ENCODE peak calls at places on chromosomes 7 and 10, in five cellular contexts. T, Z, I, X and C are unnamed samples.

GRCh38 chr10:86204421-86205045 is 162.1 kb downstream of the GRID1 start:
- DNase-seq in T (no peak), Z (no peak), I (no peak), X (peak; percentile 29), C (no peak)

GRCh38 chr7:130721486-130722277 is 12.3 kb downstream of the KLF14 start:
- DNase-seq in T (no peak), Z (no peak), I (peak; percentile 39), X (no peak), C (peak; percentile 76)

GRCh38 chr7:232571-233455 is 40.4 kb downstream of the FAM20C start:
- DNase-seq in T (no peak), Z (no peak), I (no peak), X (no peak), C (peak; percentile 60)

GRCh38 chr7:47080816-47081215 is 501.1 kb downstream of the TNS3 start:
- DNase-seq in T (no peak), Z (no peak), I (no peak), X (no peak), C (no peak)

GRCh38 chr7:26295015-26295414 is 3.4 kb downstream of the SNX10 start:
- DNase-seq in T (no peak), Z (no peak), I (no peak), X (no peak), C (no peak)

GRCh38 chr7:4792537-4793126 is 17.2 kb downstream of the AP5Z1 start:
- DNase-seq in T (no peak), Z (no peak), I (peak; percentile 31), X (no peak), C (no peak)

GRCh38 chr10:103021897-103022286 is 103.8 kb downstream of the CNNM2 start:
- DNase-seq in T (peak; percentile 44), Z (no peak), I (no peak), X (no peak), C (peak; percentile 72)

GRCh38 chr7:121752706-121753105 is 120.3 kb upstream of the PTPRZ1 start:
- DNase-seq in T (no peak), Z (no peak), I (no peak), X (no peak), C (peak; percentile 43)

GRCh38 chr7:19268737-19269136 is 123.5 kb upstream of the FERD3L start:
- DNase-seq in T (no peak), Z (no peak), I (no peak), X (no peak), C (peak; percentile 35)

GRCh38 chr7:137443616-137444015 is 100.1 kb upstream of the PTN start:
- DNase-seq in T (no peak), Z (no peak), I (no peak), X (no peak), C (peak; percentile 84)

GRCh38 chr7:139457153-139457946 is 26.1 kb downstream of the KLRG2 start:
- DNase-seq in T (no peak), Z (no peak), I (no peak), X (no peak), C (peak; percentile 44)

GRCh38 chr10:33935350-33935749 is 600.9 kb upstream of the NRP1 start:
- DNase-seq in T (no peak), Z (no peak), I (no peak), X (no peak), C (no peak)

GRCh38 chr7:116324582-116324981 is 114.2 kb downstream of the TES start:
- DNase-seq in T (no peak), Z (no peak), I (no peak), X (no peak), C (no peak)

GRCh38 chr10:86355571-86356038 is 11.0 kb downstream of the GRID1 start:
- DNase-seq in T (no peak), Z (no peak), I (peak; percentile 36), X (no peak), C (no peak)

GRCh38 chr7:70071786-70072185 is 473.5 kb downstream of the AUTS2 start:
- DNase-seq in T (no peak), Z (no peak), I (no peak), X (no peak), C (no peak)

GRCh38 chr10:3935141-3935540 is 150.1 kb upstream of the KLF6 start:
- DNase-seq in T (peak; percentile 16), Z (no peak), I (no peak), X (no peak), C (peak; percentile 91)

GRCh38 chr7:66631471-66631870 is 2.8 kb downstream of the KCTD7 start:
- DNase-seq in T (no peak), Z (no peak), I (no peak), X (no peak), C (no peak)

GRCh38 chr10:114491933-114492332 is 87.6 kb upstream of the AFAP1L2 start:
- DNase-seq in T (no peak), Z (no peak), I (no peak), X (no peak), C (peak; percentile 32)

GRCh38 chr7:105257338-105257737 is 131.4 kb downstream of the SRPK2 start:
- DNase-seq in T (no peak), Z (no peak), I (no peak), X (no peak), C (no peak)

GRCh38 chr7:87152897-87153641 is 816 bp downstream of the DMTF1 start:
- DNase-seq in T (no peak), Z (no peak), I (peak; percentile 50), X (no peak), C (peak; percentile 50)

DNA sequence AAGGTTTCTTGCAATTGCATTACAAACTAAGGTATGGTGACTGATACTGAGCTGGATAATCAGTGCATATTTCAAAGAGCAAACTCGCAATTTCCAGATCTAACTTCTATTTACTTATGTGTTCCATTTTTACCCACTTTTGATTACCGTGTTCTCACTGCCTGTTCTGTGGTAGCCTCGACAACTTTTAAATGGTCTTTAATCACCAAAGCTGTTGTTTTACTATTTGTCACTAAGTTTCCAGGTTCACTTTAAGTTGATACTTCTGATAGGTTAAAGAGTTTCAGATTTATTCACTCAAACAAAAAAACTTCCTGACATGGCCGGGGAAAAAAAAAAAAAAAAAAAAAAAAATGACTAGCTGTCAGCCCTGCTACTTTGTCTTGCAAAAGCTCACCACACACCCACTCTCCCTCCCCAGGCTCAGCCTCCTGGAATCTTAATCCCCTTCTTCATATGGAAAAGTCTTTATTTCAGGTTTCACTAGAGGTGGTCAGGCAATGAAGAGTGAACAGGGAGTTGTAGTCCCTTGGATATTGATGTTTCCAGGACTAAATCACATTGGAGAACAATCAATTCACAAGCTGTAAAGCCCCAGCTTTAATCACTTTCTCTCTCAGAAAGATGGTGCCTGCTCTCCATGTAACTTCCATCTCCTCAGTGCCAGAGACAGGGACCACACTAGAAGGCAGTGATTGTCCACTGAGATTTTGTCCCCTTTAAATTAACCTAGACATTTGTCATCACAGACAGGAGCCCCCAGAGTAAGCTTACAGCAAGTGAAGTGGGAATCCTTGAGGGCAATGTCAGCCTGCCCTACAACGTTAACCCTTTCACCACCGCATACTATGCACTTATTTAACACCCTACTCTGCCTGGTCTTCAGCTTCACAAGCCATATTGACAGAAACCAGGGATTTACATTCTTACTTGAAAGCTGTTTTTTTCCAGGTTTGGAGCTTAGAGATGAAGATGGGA is 749.1 kb upstream of the SORCS1 start:
- DNase-seq in T (no peak), Z (no peak), I (no peak), X (no peak), C (no peak)
- H3K4me3 ChIP-seq in T (no peak overlapping the region), Z (no peak overlapping the region), I (no peak overlapping the region), X (no peak overlapping the region), C (no peak overlapping the region)

DNA sequence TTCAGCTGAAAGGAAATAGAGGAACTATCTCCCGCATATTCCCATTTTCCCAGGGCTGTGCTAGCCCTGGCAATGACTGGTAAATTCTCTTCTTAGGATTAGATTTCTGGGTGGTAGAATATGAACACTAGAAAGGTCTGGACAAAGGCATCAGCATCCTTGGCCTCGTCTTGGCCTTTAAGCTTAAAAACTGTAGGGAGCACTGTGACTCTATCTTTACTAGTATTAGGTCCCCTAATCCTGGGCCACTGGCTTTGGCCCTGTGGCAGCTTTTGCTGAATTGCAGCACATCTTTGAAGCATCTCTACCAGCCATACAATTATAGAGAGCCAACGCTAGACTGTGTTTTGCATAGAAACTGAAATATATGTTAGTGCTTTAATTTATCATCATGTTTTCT is 41.5 kb upstream of the EBLN1 start:
- DNase-seq in T (no peak), Z (no peak), I (no peak), X (no peak), C (no peak)
- TF ChIP-seq CTCF in T (peak; percentile 12), Z (no peak), I (no peak), X (no peak), C (no peak)

DNA sequence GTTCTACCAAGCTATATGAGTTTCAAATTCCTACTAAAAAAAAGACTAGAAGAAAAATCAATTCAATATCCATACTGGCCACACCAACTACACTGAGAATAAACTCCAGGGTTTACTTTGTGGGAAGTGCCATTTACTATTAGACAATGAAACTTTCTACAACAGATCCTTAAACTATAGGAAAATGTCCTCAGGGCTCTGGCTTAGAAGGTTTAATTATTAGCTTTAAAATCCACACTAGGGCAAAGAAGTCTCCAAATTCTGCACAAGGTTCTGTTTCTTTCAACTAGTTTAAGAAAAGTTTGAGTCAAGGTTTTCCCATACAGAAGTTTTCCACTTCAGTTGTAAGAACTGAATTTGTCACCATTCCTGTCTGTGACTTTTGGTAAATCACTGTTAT is 231.7 kb upstream of the CCDC6 start:
- DNase-seq in T (no peak), Z (no peak), I (no peak), X (no peak), C (no peak)
- H3K4me3 ChIP-seq in T (peak overlapping the region; percentile 60), Z (no peak overlapping the region), I (no peak overlapping the region), X (no peak overlapping the region), C (no peak overlapping the region)

DNA sequence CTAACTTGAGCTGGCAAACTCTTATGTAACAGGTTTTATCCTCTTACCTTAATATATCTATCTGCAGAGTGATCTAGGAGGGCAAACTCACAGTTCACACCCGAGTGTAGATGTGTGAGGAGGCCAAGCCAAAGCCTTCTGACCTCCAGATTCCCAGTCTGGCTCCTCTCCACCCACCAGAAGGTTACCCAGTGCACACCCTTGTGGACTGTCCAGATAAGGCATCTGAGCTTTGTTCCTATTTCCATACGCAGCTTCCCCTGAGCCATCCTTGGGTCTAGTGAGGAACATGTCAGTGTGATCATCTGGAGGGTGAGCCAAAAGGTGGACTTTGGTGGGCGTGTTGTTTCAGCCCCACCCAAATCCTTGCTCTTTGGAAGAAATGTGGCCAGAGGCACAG is 203.0 kb upstream of the MEOX2 start:
- DNase-seq in T (no peak), Z (no peak), I (peak; percentile 21), X (no peak), C (peak; percentile 26)
- TF ChIP-seq CTCF in T (peak; percentile 61), Z (no peak), I (no peak), X (peak; percentile 7), C (peak; percentile 44)

GRCh38 chr10:121236621-121237020 is 361.6 kb downstream of the FGFR2 start:
- DNase-seq in T (no peak), Z (no peak), I (no peak), X (no peak), C (no peak)
- H3K4me3 ChIP-seq in T (no peak overlapping the region), Z (no peak overlapping the region), I (no peak overlapping the region), X (no peak overlapping the region), C (no peak overlapping the region)

GRCh38 chr7:17988858-17989257 is 38.8 kb downstream of the PRPS1L1 start:
- DNase-seq in T (no peak), Z (no peak), I (no peak), X (no peak), C (no peak)
- TF ChIP-seq CTCF in T (no peak), Z (no peak), I (no peak), X (no peak), C (no peak)